ENCODE peak calls at places on chromosomes 3 and 15, in ten cellular contexts. K is fibroblast of lung; S is IMR-90; L is NCI-H460; M is AG04449; F is HepG2; G is GM20000; V is neural crest cell; B is CD8-positive, alpha-beta T cell; O is glutamatergic neuron. W is an unnamed sample.

GRCh38 chr3:168249048-168249538 is 153.4 kb upstream of the GOLIM4 start:
- DNase-seq in K (peak; percentile 29), S (peak; percentile 17), L (no peak), M (no peak), F (no peak), G (peak; percentile 60), V (no peak), B (no peak), O (no peak), W (peak; percentile 1)

GRCh38 chr15:85479071-85479647 is 98.8 kb downstream of the AKAP13 start:
- DNase-seq in K (peak; percentile 89), S (peak; percentile 62), L (no peak), M (no peak), F (no peak), G (no peak), V (no peak), B (no peak), O (no peak), W (peak; percentile 63)

GRCh38 chr3:161171639-161172552 is 49.2 kb upstream of the NMD3 start:
- DNase-seq in K (peak; percentile 37), S (no peak), L (no peak), M (no peak), F (no peak), G (no peak), V (no peak), B (no peak), O (no peak), W (no peak)

GRCh38 chr3:116474356-116475200 is 29.3 kb upstream of the LSAMP start:
- DNase-seq in K (peak; percentile 58), S (peak; percentile 17), L (no peak), M (no peak), F (no peak), G (no peak), V (no peak), B (no peak), O (peak; percentile 67), W (no peak)

GRCh38 chr15:23823508-23823907 is 136.4 kb upstream of the NDN start:
- DNase-seq in K (no peak), S (no peak), L (no peak), M (no peak), F (peak; percentile 29), G (no peak), V (no peak), B (no peak), O (peak; percentile 64), W (no peak)

GRCh38 chr3:124599779-124600693 is 130.2 kb upstream of the UMPS start:
- DNase-seq in K (peak; percentile 40), S (peak; percentile 4), L (no peak), M (no peak), F (peak; percentile 53), G (no peak), V (no peak), B (no peak), O (no peak), W (no peak)

GRCh38 chr15:80695911-80696651 is 971 bp downstream of the ABHD17C start:
- DNase-seq in K (peak; percentile 22), S (no peak), L (peak; percentile 17), M (no peak), F (peak; percentile 20), G (no peak), V (no peak), B (peak; percentile 21), O (no peak), W (no peak)

GRCh38 chr3:67620869-67621268 is 33.5 kb downstream of the SUCLG2 start:
- DNase-seq in K (no peak), S (no peak), L (no peak), M (no peak), F (no peak), G (no peak), V (no peak), B (no peak), O (no peak), W (no peak)

GRCh38 chr3:45688194-45688881 is 858 bp upstream of the SACM1L start:
- DNase-seq in K (peak; percentile 22), S (peak; percentile 33), L (no peak), M (no peak), F (peak; percentile 29), G (peak; percentile 53), V (peak; percentile 44), B (peak; percentile 36), O (peak; percentile 62), W (peak; percentile 65)

GRCh38 chr15:25188551-25189101 is 233.8 kb downstream of the SNRPN start:
- DNase-seq in K (no peak), S (no peak), L (no peak), M (no peak), F (no peak), G (no peak), V (no peak), B (peak; percentile 4), O (no peak), W (no peak)

GRCh38 chr3:4866841-4867240 is 112.4 kb upstream of the BHLHE40 start:
- DNase-seq in K (peak; percentile 34), S (peak; percentile 30), L (peak; percentile 30), M (no peak), F (no peak), G (no peak), V (no peak), B (no peak), O (no peak), W (no peak)

GRCh38 chr3:17639257-17639656 is 103.2 kb downstream of the TBC1D5 start:
- DNase-seq in K (peak; percentile 77), S (peak; percentile 82), L (peak; percentile 40), M (peak; percentile 41), F (no peak), G (no peak), V (no peak), B (no peak), O (no peak), W (no peak)

GRCh38 chr3:53342353-53342752 is 5.0 kb downstream of the DCP1A start:
- DNase-seq in K (peak; percentile 47), S (peak; percentile 16), L (no peak), M (no peak), F (no peak), G (no peak), V (no peak), B (no peak), O (no peak), W (no peak)

GRCh38 chr3:42556089-42556632 is 25.6 kb downstream of the SEC22C start:
- DNase-seq in K (no peak), S (no peak), L (no peak), M (no peak), F (no peak), G (no peak), V (no peak), B (peak; percentile 67), O (no peak), W (no peak)

GRCh38 chr3:138331143-138331894 is 1.7 kb upstream of the NME9 start:
- DNase-seq in K (no peak), S (peak; percentile 35), L (no peak), M (no peak), F (no peak), G (no peak), V (no peak), B (no peak), O (no peak), W (peak; percentile 18)

GRCh38 chr3:56917740-56918568 is 116.2 kb upstream of the ARHGEF3 start:
- DNase-seq in K (no peak), S (no peak), L (no peak), M (no peak), F (no peak), G (peak; percentile 64), V (no peak), B (no peak), O (no peak), W (no peak)

GRCh38 chr3:99084825-99085224 is 183.3 kb upstream of the DCBLD2 start:
- DNase-seq in K (peak; percentile 7), S (no peak), L (no peak), M (no peak), F (no peak), G (no peak), V (no peak), B (no peak), O (no peak), W (peak; percentile 20)

GRCh38 chr3:11552289-11553264 is 91.1 kb downstream of the VGLL4 start:
- DNase-seq in K (no peak), S (no peak), L (no peak), M (no peak), F (no peak), G (no peak), V (no peak), B (no peak), O (no peak), W (no peak)

GRCh38 chr15:41502787-41503668 is 9.4 kb downstream of the ITPKA start:
- DNase-seq in K (no peak), S (no peak), L (no peak), M (no peak), F (no peak), G (peak; percentile 30), V (peak; percentile 18), B (no peak), O (peak; percentile 57), W (no peak)